ENCODE peak calls at places on chromosomes 2 and 18, in four cellular contexts. C is dorsolateral prefrontal cortex, B is PC-3, N is GM13977. M is an unnamed sample.
A peak's percentile ranks its signal among the peaks of the same experiment; 100 is the strongest.

GRCh38 chr2:9830685-9831410 is 12.4 kb upstream of the TAF1B start:
- DNase-seq in C (no peak), B (no peak), N (no peak), M (no peak)

GRCh38 chr2:77469086-77469485 is 53.1 kb downstream of the LRRTM4 start:
- DNase-seq in C (no peak), B (no peak), N (no peak), M (no peak)

GRCh38 chr2:101521497-101521896 is 46.6 kb upstream of the RFX8 start:
- DNase-seq in C (no peak), B (no peak), N (no peak), M (no peak)

GRCh38 chr2:16409006-16409390 is 256.6 kb downstream of the CYRIA start:
- DNase-seq in C (no peak), B (no peak), N (no peak), M (no peak)

GRCh38 chr2:157364257-157364974 is 38.8 kb upstream of the ERMN start:
- DNase-seq in C (no peak), B (no peak), N (peak; percentile 36), M (no peak)

GRCh38 chr18:40935423-40935822 is 1019.6 kb upstream of the PIK3C3 start:
- DNase-seq in C (no peak), B (peak; percentile 32), N (peak; percentile 47), M (no peak)

GRCh38 chr2:234291765-234292204 is 205.1 kb downstream of the ARL4C start:
- DNase-seq in C (no peak), B (no peak), N (no peak), M (no peak)

GRCh38 chr2:226891780-226892590 is 56.1 kb downstream of the RHBDD1 start:
- DNase-seq in C (no peak), B (peak; percentile 10), N (no peak), M (no peak)

GRCh38 chr2:233451950-233452349 is 97.7 kb downstream of the DGKD start:
- DNase-seq in C (no peak), B (no peak), N (no peak), M (no peak)

GRCh38 chr2:42913280-42913878 is 121.0 kb upstream of the HAAO start:
- DNase-seq in C (no peak), B (no peak), N (no peak), M (no peak)

GRCh38 chr2:231680992-231681852 is 27.1 kb upstream of the PTMA start:
- DNase-seq in C (peak; percentile 75), B (peak; percentile 70), N (peak; percentile 98), M (peak; percentile 86)

GRCh38 chr2:187982668-187983067 is 309.0 kb upstream of the GULP1 start:
- DNase-seq in C (no peak), B (peak; percentile 17), N (no peak), M (no peak)

GRCh38 chr2:135600915-135601314 is 69.6 kb downstream of the R3HDM1 start:
- DNase-seq in C (no peak), B (peak; percentile 28), N (no peak), M (no peak)

GRCh38 chr2:219009294-219009693 is 16.1 kb upstream of the CRYBA2 start:
- DNase-seq in C (no peak), B (no peak), N (no peak), M (no peak)

GRCh38 chr18:72588339-72588738 is 44.2 kb upstream of the CBLN2 start:
- DNase-seq in C (no peak), B (no peak), N (no peak), M (no peak)

GRCh38 chr2:99481941-99482340 is 7.9 kb downstream of the REV1 start:
- DNase-seq in C (no peak), B (no peak), N (no peak), M (no peak)

GRCh38 chr2:196718796-196719564 is 79.5 kb downstream of the CCDC150 start:
- DNase-seq in C (no peak), B (peak; percentile 4), N (peak; percentile 11), M (no peak)

GRCh38 chr2:127516031-127516430 is 10.3 kb downstream of the IWS1 start:
- DNase-seq in C (peak; percentile 81), B (no peak), N (no peak), M (no peak)

GRCh38 chr2:84925336-84925723 is 19.9 kb downstream of the TMSB10 start:
- DNase-seq in C (no peak), B (no peak), N (no peak), M (no peak)

GRCh38 chr2:177332992-177333388 is 59.6 kb upstream of the AGPS start:
- DNase-seq in C (no peak), B (no peak), N (no peak), M (no peak)

GRCh38 chr18:79988079-79988924 is at the start of gene TXNL4A:
- DNase-seq in C (peak; percentile 85), B (peak; percentile 92), N (peak; percentile 93), M (peak; percentile 59)

GRCh38 chr2:65015731-65016130 is 26.5 kb downstream of the SLC1A4 start:
- DNase-seq in C (no peak), B (no peak), N (no peak), M (no peak)

DNA sequence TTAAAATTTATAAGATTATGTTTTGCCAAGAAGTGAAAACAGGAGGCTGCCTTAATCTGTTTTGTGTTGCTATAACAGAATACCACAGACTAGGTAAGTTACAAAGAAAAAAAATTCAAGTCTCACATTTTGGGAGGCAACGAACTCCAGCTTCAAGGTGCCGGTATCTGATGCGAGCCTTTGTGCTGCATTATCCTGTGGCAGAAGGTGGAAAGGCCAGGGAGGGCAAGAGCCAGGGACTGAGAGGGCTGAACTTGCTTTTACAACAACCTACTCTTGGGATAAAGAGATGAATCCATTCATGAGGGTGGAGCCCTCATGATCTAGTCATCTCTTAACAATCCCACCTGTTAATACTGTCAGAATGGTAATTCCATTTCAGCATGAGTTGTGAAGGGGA is 3.6 kb downstream of the MTX2 start:
- DNase-seq in C (no peak), B (no peak), N (no peak), M (no peak)
- TF ChIP-seq CTCF in C (no peak), B (no peak), N (no peak), M (no peak)

GRCh38 chr2:20226152-20226545 is 1.2 kb upstream of the SDC1 start:
- DNase-seq in C (no peak), B (no peak), N (no peak), M (no peak)
- TF ChIP-seq CTCF in C (no peak), B (no peak), N (no peak), M (no peak)

DNA sequence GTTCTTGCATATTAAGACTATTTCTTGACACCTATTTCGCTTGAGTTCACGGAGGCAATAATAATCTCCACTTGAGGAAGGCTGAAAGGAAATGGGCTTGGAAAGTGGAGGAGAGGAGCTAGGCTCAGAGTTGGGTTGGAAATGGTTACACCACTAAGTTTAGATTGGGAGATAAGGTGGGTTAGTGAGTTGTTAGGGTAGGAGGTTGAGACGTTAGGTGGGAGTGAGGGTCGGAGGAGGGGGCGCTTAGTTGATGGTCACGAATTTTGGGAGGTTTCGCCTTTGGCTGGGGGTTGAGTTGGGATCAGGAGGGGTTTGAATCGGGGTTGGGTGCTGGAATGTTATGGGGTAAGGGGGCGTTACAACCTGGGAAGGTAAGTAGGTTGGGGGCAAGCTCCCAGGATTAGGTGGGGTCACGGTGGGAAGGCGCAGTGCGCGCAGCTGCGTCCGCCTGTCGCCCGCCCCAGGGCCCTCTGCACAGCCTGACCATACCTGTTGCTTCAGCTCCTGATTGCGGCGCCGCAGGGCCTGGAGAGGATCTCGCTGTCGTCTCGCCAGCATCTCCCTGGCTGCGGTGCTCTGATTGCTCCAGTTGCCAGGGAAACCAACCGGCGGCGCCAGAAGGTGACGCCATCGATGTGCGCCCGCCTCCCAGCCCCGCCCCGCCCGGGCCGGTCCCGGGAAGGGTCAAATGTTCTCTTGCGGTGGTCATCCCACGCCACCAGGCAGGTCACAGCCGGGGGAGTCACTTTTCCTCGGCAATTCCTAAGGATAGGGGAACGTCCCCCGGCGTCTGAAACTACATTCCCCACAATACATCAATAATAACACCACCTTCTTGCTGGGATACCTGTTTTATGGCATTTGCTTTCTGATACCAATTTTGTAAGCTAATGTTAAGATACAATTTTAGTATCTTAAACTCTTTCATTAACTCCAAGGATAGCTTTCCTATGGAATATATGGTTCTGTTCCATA is at the start of gene NPHP1:
- DNase-seq in C (peak; percentile 86), B (peak; percentile 84), N (peak; percentile 94), M (peak; percentile 82)
- TF ChIP-seq CTCF in C (peak; percentile 11), B (no peak), N (no peak), M (no peak)

DNA sequence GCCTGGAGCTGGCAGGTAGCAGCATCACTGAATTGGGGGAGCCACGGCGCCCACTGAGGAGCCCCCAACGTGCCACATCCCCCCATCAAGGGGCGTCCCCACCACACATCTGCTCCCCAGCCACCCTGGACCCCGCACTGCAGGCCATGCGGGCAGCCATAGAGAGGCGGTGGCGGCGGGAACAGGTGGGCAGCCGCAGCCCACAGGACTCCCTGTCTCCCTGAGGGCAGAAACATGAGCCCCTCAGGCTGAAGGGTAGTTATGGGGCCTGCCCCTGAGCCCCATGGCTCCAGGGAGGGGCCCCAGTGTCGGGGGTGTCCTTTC is 26.6 kb downstream of the CROCC2 start:
- DNase-seq in C (no peak), B (no peak), N (no peak), M (no peak)
- TF ChIP-seq CTCF in C (no peak), B (no peak), N (no peak), M (no peak)